ENCODE peak calls at places on chromosome 11, in eight cellular contexts. D is heart right ventricle; J is ovary; V is H1; M is spleen; B is endothelial cell of umbilical vein; A is naive thymus-derived CD4-positive, alpha-beta T cell; I is WERI-Rb-1. Y is an unnamed sample.

GRCh38 chr11:123083623-123084029 is 21.7 kb upstream of the HSPA8 start:
- DNase-seq in D (peak; percentile 94), B (peak; percentile 96), I (peak; percentile 80), A (no peak), J (peak; percentile 84), M (peak; percentile 73), V (no peak), Y (peak; percentile 96)

GRCh38 chr11:15468471-15468870 is 353.7 kb downstream of the INSC start:
- DNase-seq in J (no peak), V (no peak), A (no peak), M (no peak), I (no peak), B (no peak), D (no peak), Y (peak; percentile 36)

GRCh38 chr11:77619576-77620198 is 17.9 kb downstream of the CLNS1A start:
- DNase-seq in B (peak; percentile 57), J (no peak), V (no peak), A (peak; percentile 47), D (no peak), M (no peak), I (no peak), Y (no peak)

GRCh38 chr11:112961751-112962747 is 829 bp downstream of the NCAM1 start:
- DNase-seq in I (peak; percentile 64), J (peak; percentile 41), D (peak; percentile 10), A (no peak), M (peak; percentile 75), B (peak; percentile 8), V (peak; percentile 57), Y (peak; percentile 27)

GRCh38 chr11:5258543-5259262 is 4.1 kb upstream of the HBG2 start:
- DNase-seq in V (no peak), D (no peak), B (no peak), I (no peak), J (no peak), A (no peak), M (no peak), Y (no peak)

GRCh38 chr11:84543367-84544159 is 1083.6 kb downstream of the DLG2 start:
- DNase-seq in A (no peak), M (no peak), V (peak; percentile 88), I (peak; percentile 54), J (no peak), B (no peak), D (no peak), Y (no peak)

GRCh38 chr11:75524576-75525432 is 937 bp downstream of the GDPD5 start:
- DNase-seq in M (peak; percentile 86), D (no peak), I (peak; percentile 57), J (peak; percentile 30), V (peak; percentile 72), B (peak; percentile 23), A (peak; percentile 28), Y (peak; percentile 24)

GRCh38 chr11:72641900-72642814 is 32.1 kb downstream of the PDE2A start:
- DNase-seq in V (peak; percentile 76), B (peak; percentile 33), J (no peak), I (peak; percentile 47), M (peak; percentile 85), A (peak; percentile 3), D (no peak), Y (peak; percentile 25)

GRCh38 chr11:66858939-66859685 is 2.2 kb downstream of the LRFN4 start:
- DNase-seq in A (no peak), D (no peak), B (no peak), J (no peak), V (no peak), M (peak; percentile 77), I (no peak), Y (no peak)

GRCh38 chr11:70423523-70424505 is 25.5 kb downstream of the CTTN start:
- DNase-seq in B (no peak), J (no peak), A (no peak), I (no peak), M (no peak), D (no peak), V (no peak), Y (peak; percentile 31)

GRCh38 chr11:86955111-86955673 is at the start of gene FZD4:
- DNase-seq in B (peak; percentile 88), M (peak; percentile 91), J (peak; percentile 92), D (peak; percentile 92), I (peak; percentile 90), A (no peak), V (peak; percentile 87), Y (peak; percentile 90)

GRCh38 chr11:133801356-133801755 is 44.0 kb downstream of the SPATA19 start:
- DNase-seq in A (no peak), J (no peak), I (no peak), D (no peak), M (no peak), V (peak; percentile 20), B (no peak), Y (no peak)

GRCh38 chr11:70201876-70202861 is 927 bp upstream of the FADD start:
- DNase-seq in A (no peak), V (no peak), B (no peak), I (no peak), M (peak; percentile 82), J (no peak), D (no peak), Y (no peak)

GRCh38 chr11:131583823-131584222 is 213.4 kb downstream of the NTM start:
- DNase-seq in I (no peak), M (no peak), J (no peak), V (no peak), D (no peak), B (no peak), A (no peak), Y (no peak)

GRCh38 chr11:82546556-82547162 is 187.0 kb downstream of the FAM181B start:
- DNase-seq in D (no peak), V (no peak), I (no peak), A (no peak), B (no peak), J (no peak), M (no peak), Y (no peak)

GRCh38 chr11:35364101-35364780 is 55.1 kb downstream of the SLC1A2 start:
- DNase-seq in D (peak; percentile 70), I (no peak), M (no peak), V (no peak), B (no peak), J (peak; percentile 10), A (no peak), Y (peak; percentile 87)

GRCh38 chr11:84498016-84498415 is 1129.1 kb downstream of the DLG2 start:
- DNase-seq in I (no peak), D (peak; percentile 6), M (no peak), B (no peak), V (no peak), A (no peak), J (no peak), Y (peak; percentile 6)

GRCh38 chr11:34457607-34458006 is 18.9 kb downstream of the CAT start:
- DNase-seq in B (no peak), V (no peak), A (no peak), I (no peak), D (no peak), J (no peak), M (no peak), Y (no peak)

GRCh38 chr11:91243630-91244029 is 981.0 kb upstream of the FAT3 start:
- DNase-seq in V (no peak), B (no peak), I (no peak), A (no peak), M (no peak), D (no peak), J (no peak), Y (no peak)

GRCh38 chr11:7165911-7166310 is 77.1 kb downstream of the RBMXL2 start:
- DNase-seq in J (no peak), B (no peak), V (no peak), M (no peak), A (no peak), D (no peak), I (no peak), Y (peak; percentile 41)

GRCh38 chr11:54558919-54559318 is 44.9 kb downstream of the OR4C46 start:
- DNase-seq in I (no peak), J (no peak), M (no peak), D (no peak), V (no peak), B (no peak), A (no peak), Y (no peak)

GRCh38 chr11:54558407-54558806 is 45.4 kb downstream of the OR4C46 start:
- DNase-seq in I (no peak), M (no peak), J (no peak), D (no peak), A (no peak), V (no peak), B (no peak), Y (no peak)
- H3K9me3 ChIP-seq in I (no peaks in the 10 kb centered on the region), M (peaks cover 75% of the 10 kb centered on the region), J (no peaks in the 10 kb centered on the region), D (peaks cover 69% of the 10 kb centered on the region), A (peaks cover 30% of the 10 kb centered on the region), V (peaks cover 45% of the 10 kb centered on the region), B (peaks cover 7% of the 10 kb centered on the region), Y (peaks cover 3% of the 10 kb centered on the region)

DNA sequence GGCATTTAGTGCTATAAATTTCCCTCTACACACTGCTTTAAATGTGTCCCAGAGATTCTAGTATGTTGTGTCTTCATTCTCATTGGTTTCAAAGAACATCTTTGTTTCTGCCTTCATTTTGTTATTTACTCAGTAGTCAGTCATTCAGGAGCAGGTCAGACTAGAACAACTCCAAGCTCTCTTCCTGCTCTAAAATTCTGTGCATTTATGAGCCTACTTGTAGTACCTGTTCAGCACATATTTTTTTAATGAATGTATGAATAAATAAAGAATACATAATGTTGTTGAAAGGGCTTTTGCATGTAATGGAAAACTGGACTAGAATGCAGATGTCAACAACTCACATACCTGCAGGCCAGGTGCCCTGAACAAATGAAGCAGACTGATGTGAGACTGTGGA is 13.7 kb upstream of the HEPHL1 start:
- DNase-seq in D (no peak), A (no peak), I (no peak), J (no peak), V (no peak), B (no peak), M (no peak), Y (no peak)
- H3K4me3 ChIP-seq in D (no peak overlapping the region), A (no peak overlapping the region), I (no peak overlapping the region), J (no peak overlapping the region), V (no peak overlapping the region), B (no peak overlapping the region), M (no peak overlapping the region), Y (no peak overlapping the region)

DNA sequence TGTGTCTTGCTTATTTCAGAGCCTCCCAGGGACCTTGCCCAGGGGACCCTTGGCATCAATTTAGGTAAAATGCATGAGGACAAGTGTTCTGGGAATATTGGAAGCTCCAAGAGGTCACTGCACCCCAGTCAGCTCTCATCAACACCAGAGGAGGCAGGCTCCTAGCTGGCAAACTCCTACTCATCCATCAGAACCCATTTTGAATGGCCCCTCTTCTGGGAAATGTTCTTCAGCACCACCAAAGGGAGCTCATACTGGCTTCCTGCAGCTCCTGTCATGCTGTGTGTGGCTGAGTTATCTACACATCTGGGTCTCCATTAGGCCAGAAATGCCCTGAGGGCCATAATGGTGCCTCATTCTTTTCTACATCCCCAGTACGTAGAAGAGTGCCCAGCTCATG is 17.7 kb downstream of the LRRC10B start:
- DNase-seq in J (no peak), A (no peak), D (no peak), B (no peak), I (no peak), V (no peak), M (no peak), Y (no peak)
- H3K27me3 ChIP-seq in J (no peaks in the 10 kb centered on the region), A (no peaks in the 10 kb centered on the region), D (no peaks in the 10 kb centered on the region), B (no peaks in the 10 kb centered on the region), I (no peaks in the 10 kb centered on the region), V (no peaks in the 10 kb centered on the region), M (no peaks in the 10 kb centered on the region), Y (no peaks in the 10 kb centered on the region)

DNA sequence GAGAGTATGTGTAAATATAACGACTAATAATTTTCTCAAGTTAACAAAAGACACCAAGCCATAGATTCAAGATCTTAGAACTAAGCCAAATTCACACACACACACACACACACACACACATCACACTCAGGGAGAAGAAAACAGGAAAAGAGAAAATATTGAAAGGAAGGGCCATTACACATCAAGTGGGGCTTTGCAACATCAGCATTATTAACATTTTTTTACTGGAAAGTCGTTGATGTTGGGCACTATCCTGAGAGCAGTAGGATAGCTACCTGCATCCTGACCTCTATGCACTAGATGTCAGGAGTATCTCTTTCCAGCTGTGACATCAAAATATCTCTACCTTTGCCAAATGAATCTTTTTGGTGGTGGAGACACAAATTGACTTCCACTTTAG is 8.9 kb downstream of the OR5D16 start:
- DNase-seq in V (no peak), A (no peak), B (no peak), J (no peak), D (no peak), M (no peak), I (no peak), Y (no peak)
- H3K9me3 ChIP-seq in V (peaks cover 30% of the 10 kb centered on the region), A (no peaks in the 10 kb centered on the region), B (no peaks in the 10 kb centered on the region), J (no peaks in the 10 kb centered on the region), D (no peaks in the 10 kb centered on the region), M (no peaks in the 10 kb centered on the region), I (no peaks in the 10 kb centered on the region), Y (no peaks in the 10 kb centered on the region)

Y was measured in MG63.